ENCODE peak calls at places on chromosomes 5 and 9, in eight cellular contexts. K is NCI-H187; V is stimulated activated CD4-positive, alpha-beta T cell treated with anti-CD3 and anti-CD28 coated beads, TNF-alpha, amount 100 ng/mL, for 24 hours; E is cardiac muscle cell; Y is AG09319; D is activated naive CD4-positive, alpha-beta T cell treated with anti-CD3 and anti-CD28 coated beads, Interleukin-2, amount 10 ng/mL, durations not matched to agents 7 days and 5 days; Z is AG20443; S is Calu3. I is an unnamed sample.

GRCh38 chr9:137694962-137695875 is 76.4 kb downstream of the EHMT1 start:
- DNase-seq in E (peak; percentile 72), K (no peak), V (no peak), Y (no peak), Z (peak; percentile 77), S (peak; percentile 17), D (no peak), I (peak; percentile 76)

GRCh38 chr5:102536323-102536928 is 37.6 kb upstream of the SLCO6A1 start:
- DNase-seq in E (no peak), Z (no peak), K (no peak), S (no peak), D (no peak), V (no peak), Y (no peak), I (no peak)

GRCh38 chr9:33458444-33458843 is 11.1 kb upstream of the AQP3 start:
- DNase-seq in V (peak; percentile 36), Z (no peak), D (peak; percentile 59), Y (no peak), K (no peak), S (peak; percentile 55), E (no peak), I (no peak)

GRCh38 chr9:698276-698675 is 143.2 kb upstream of the DMRT1 start:
- DNase-seq in E (no peak), Y (no peak), V (no peak), K (no peak), S (no peak), D (no peak), Z (peak; percentile 60), I (no peak)

GRCh38 chr5:141524604-141525597 is 36.0 kb downstream of the PCDHGC5 start:
- DNase-seq in E (peak; percentile 88), K (peak; percentile 61), Z (peak; percentile 86), D (peak; percentile 56), V (no peak), Y (peak; percentile 92), S (peak; percentile 90), I (peak; percentile 89)

GRCh38 chr5:131615953-131616352 is 19.1 kb downstream of the RAPGEF6 start:
- DNase-seq in Z (no peak), E (no peak), S (no peak), V (no peak), D (no peak), K (no peak), Y (no peak), I (no peak)

GRCh38 chr9:135490980-135491444 is 9.5 kb upstream of the MRPS2 start:
- DNase-seq in Z (no peak), K (no peak), Y (no peak), D (peak; percentile 13), V (no peak), S (no peak), E (no peak), I (no peak)

GRCh38 chr9:83665576-83666200 is 42.1 kb downstream of the UBQLN1 start:
- DNase-seq in E (no peak), Z (no peak), Y (no peak), K (no peak), V (no peak), S (no peak), D (no peak), I (no peak)

GRCh38 chr5:93736284-93736683 is 5.1 kb downstream of the POU5F2 start:
- DNase-seq in V (no peak), K (no peak), E (no peak), Y (no peak), S (no peak), D (no peak), Z (peak; percentile 14), I (no peak)

GRCh38 chr9:19870988-19871387 is 82.2 kb upstream of the SLC24A2 start:
- DNase-seq in Z (no peak), V (no peak), D (no peak), K (no peak), S (no peak), Y (no peak), E (no peak), I (no peak)

GRCh38 chr5:111602817-111603445 is 90.6 kb upstream of the STARD4 start:
- DNase-seq in Z (no peak), S (no peak), V (no peak), K (no peak), Y (no peak), D (no peak), E (no peak), I (no peak)

GRCh38 chr5:103473725-103474124 is 88.9 kb downstream of the NUDT12 start:
- DNase-seq in D (no peak), Y (no peak), V (no peak), K (no peak), E (no peak), S (no peak), Z (no peak), I (no peak)

GRCh38 chr5:9094582-9094981 is 451.3 kb downstream of the SEMA5A start:
- DNase-seq in Z (peak; percentile 71), Y (no peak), K (no peak), S (no peak), V (no peak), E (no peak), D (no peak), I (no peak)

GRCh38 chr9:132042324-132042723 is 37.3 kb downstream of the MED27 start:
- DNase-seq in Z (peak; percentile 91), V (no peak), S (no peak), D (no peak), E (no peak), K (no peak), Y (peak; percentile 84), I (no peak)

GRCh38 chr9:123267481-123268239 is 726 bp downstream of the STRBP start:
- DNase-seq in Z (no peak), K (no peak), V (no peak), Y (no peak), S (no peak), D (peak; percentile 25), E (peak; percentile 30), I (no peak)

GRCh38 chr9:72935595-72935994 is 17.3 kb downstream of the ALDH1A1 start:
- DNase-seq in E (no peak), V (no peak), K (no peak), S (no peak), Y (no peak), D (no peak), Z (no peak), I (no peak)

GRCh38 chr5:140672455-140673186 is 755 bp downstream of the DND1 start:
- DNase-seq in V (no peak), E (peak; percentile 39), D (peak; percentile 45), S (peak; percentile 36), Z (peak; percentile 20), K (no peak), Y (no peak), I (no peak)

GRCh38 chr9:136429683-136430590 is 9.7 kb downstream of the INPP5E start:
- DNase-seq in E (no peak), V (no peak), K (no peak), Y (no peak), D (no peak), S (no peak), Z (no peak), I (no peak)

GRCh38 chr5:138660051-138660572 is 84.9 kb upstream of the HSPA9 start:
- DNase-seq in E (no peak), D (no peak), V (no peak), Z (no peak), Y (no peak), S (no peak), K (no peak), I (no peak)

GRCh38 chr9:37174247-37174646 is 53.9 kb downstream of the ZCCHC7 start:
- DNase-seq in S (no peak), D (no peak), K (no peak), E (no peak), V (no peak), Z (peak; percentile 7), Y (no peak), I (no peak)